ENCODE peak calls at places on chromosomes 3 and 15, in eight cellular contexts. Q is HTR-8/SVneo; M is mucosa of gallbladder; B is stimulated activated CD8-positive, alpha-beta memory T cell treated with anti-CD3 and anti-CD28 coated beads, Interleukin-7, amount 100 ng/mL, for 1 hour; X is gastrocnemius medialis; Z is NCI-H1092; D is CD8-positive, alpha-beta T cell; N is GM03348. Y is an unnamed sample.

GRCh38 chr15:45200799-45201556 is 13.2 kb upstream of the SHF start:
- DNase-seq in Z (peak; percentile 55), B (no peak), M (peak; percentile 82), N (peak; percentile 75), X (peak; percentile 69), D (peak; percentile 67), Q (peak; percentile 67), Y (peak; percentile 57)

GRCh38 chr3:101464235-101464634 is 48.8 kb downstream of the SENP7 start:
- DNase-seq in M (no peak), Z (no peak), N (no peak), Q (no peak), D (no peak), X (no peak), B (no peak), Y (no peak)

GRCh38 chr3:56799251-56799882 is 2.4 kb downstream of the ARHGEF3 start:
- DNase-seq in Z (peak; percentile 47), X (no peak), N (peak; percentile 56), Q (peak; percentile 40), D (peak; percentile 25), B (no peak), M (no peak), Y (peak; percentile 45)

GRCh38 chr3:128922804-128923459 is 43.5 kb downstream of the ACAD9 start:
- DNase-seq in D (peak; percentile 69), X (no peak), Q (no peak), Z (no peak), N (no peak), B (peak; percentile 2), M (no peak), Y (no peak)

GRCh38 chr3:182508896-182509295 is 284.4 kb upstream of the ATP11B start:
- DNase-seq in N (no peak), X (no peak), Z (peak; percentile 10), M (no peak), B (no peak), D (no peak), Q (no peak), Y (no peak)

GRCh38 chr15:88440021-88440420 is 27.2 kb downstream of the MRPL46 start:
- DNase-seq in X (no peak), D (no peak), N (peak; percentile 29), Q (peak; percentile 13), B (no peak), Z (no peak), M (no peak), Y (peak; percentile 52)

GRCh38 chr3:50627407-50628051 is 10.6 kb downstream of the MAPKAPK3 start:
- DNase-seq in X (peak; percentile 96), B (no peak), N (peak; percentile 72), Z (no peak), D (no peak), Q (peak; percentile 65), M (no peak), Y (peak; percentile 83)

GRCh38 chr3:190883973-190884832 is 21.7 kb upstream of the GMNC start:
- DNase-seq in Q (peak; percentile 51), N (peak; percentile 67), B (no peak), X (no peak), M (peak; percentile 50), D (no peak), Z (peak; percentile 13), Y (peak; percentile 45)

GRCh38 chr3:148075829-148076716 is 621.6 kb upstream of the AGTR1 start:
- DNase-seq in D (no peak), X (no peak), M (peak; percentile 11), Q (peak; percentile 15), N (peak; percentile 62), Z (peak; percentile 9), B (no peak), Y (peak; percentile 64)

GRCh38 chr3:196193738-196194541 is 17.3 kb downstream of the ZDHHC19 start:
- DNase-seq in X (no peak), N (no peak), Z (no peak), B (no peak), Q (no peak), M (no peak), D (no peak), Y (no peak)